ENCODE peak calls at places on chromosomes 3 and 15, in seven cellular contexts. One of them, this sample, is unnamed.

GRCh38 chr3:12515631-12516030 is 29.7 kb downstream of the MKRN2OS start:
- DNase-seq in gastrocnemius medialis: no peak
- DNase-seq in cardiac fibroblast: no peak
- DNase-seq in body of pancreas: no peak
- DNase-seq in mesothelial cell of epicardium: no peak
- DNase-seq in lower leg skin: no peak
- DNase-seq in PC-3: no peak
- DNase-seq in this sample: no peak

GRCh38 chr3:172289583-172289982 is 158.7 kb downstream of the GHSR start:
- DNase-seq in gastrocnemius medialis: peak
- DNase-seq in cardiac fibroblast: no peak
- DNase-seq in body of pancreas: peak
- DNase-seq in mesothelial cell of epicardium: no peak
- DNase-seq in lower leg skin: no peak
- DNase-seq in PC-3: no peak
- DNase-seq in this sample: no peak

GRCh38 chr3:185630182-185630622 is 44.1 kb downstream of the SENP2 start:
- DNase-seq in gastrocnemius medialis: peak
- DNase-seq in cardiac fibroblast: peak
- DNase-seq in body of pancreas: peak
- DNase-seq in mesothelial cell of epicardium: no peak
- DNase-seq in lower leg skin: no peak
- DNase-seq in PC-3: peak
- DNase-seq in this sample: no peak

GRCh38 chr3:155096303-155097008 is 16.3 kb downstream of the MME start:
- DNase-seq in gastrocnemius medialis: no peak
- DNase-seq in cardiac fibroblast: no peak
- DNase-seq in body of pancreas: no peak
- DNase-seq in mesothelial cell of epicardium: no peak
- DNase-seq in lower leg skin: no peak
- DNase-seq in PC-3: no peak
- DNase-seq in this sample: no peak

GRCh38 chr3:2099028-2099671 is 484 bp downstream of the CNTN4 start:
- DNase-seq in gastrocnemius medialis: no peak
- DNase-seq in cardiac fibroblast: no peak
- DNase-seq in body of pancreas: peak
- DNase-seq in mesothelial cell of epicardium: no peak
- DNase-seq in lower leg skin: no peak
- DNase-seq in PC-3: no peak
- DNase-seq in this sample: no peak

GRCh38 chr3:81769271-81769670 is 7.8 kb upstream of the GBE1 start:
- DNase-seq in gastrocnemius medialis: no peak
- DNase-seq in cardiac fibroblast: no peak
- DNase-seq in body of pancreas: no peak
- DNase-seq in mesothelial cell of epicardium: no peak
- DNase-seq in lower leg skin: no peak
- DNase-seq in PC-3: no peak
- DNase-seq in this sample: no peak

GRCh38 chr15:39624806-39625205 is 43.9 kb downstream of the THBS1 start:
- DNase-seq in gastrocnemius medialis: peak
- DNase-seq in cardiac fibroblast: peak
- DNase-seq in body of pancreas: peak
- DNase-seq in mesothelial cell of epicardium: no peak
- DNase-seq in lower leg skin: peak
- DNase-seq in PC-3: peak
- DNase-seq in this sample: peak

GRCh38 chr3:164155386-164155785 is 922.9 kb downstream of the SI start:
- DNase-seq in gastrocnemius medialis: no peak
- DNase-seq in cardiac fibroblast: no peak
- DNase-seq in body of pancreas: no peak
- DNase-seq in mesothelial cell of epicardium: no peak
- DNase-seq in lower leg skin: no peak
- DNase-seq in PC-3: peak
- DNase-seq in this sample: no peak

GRCh38 chr3:196246612-196247308 is 30.4 kb downstream of the SLC51A start:
- DNase-seq in gastrocnemius medialis: no peak
- DNase-seq in cardiac fibroblast: no peak
- DNase-seq in body of pancreas: no peak
- DNase-seq in mesothelial cell of epicardium: no peak
- DNase-seq in lower leg skin: no peak
- DNase-seq in PC-3: peak
- DNase-seq in this sample: no peak

DNA sequence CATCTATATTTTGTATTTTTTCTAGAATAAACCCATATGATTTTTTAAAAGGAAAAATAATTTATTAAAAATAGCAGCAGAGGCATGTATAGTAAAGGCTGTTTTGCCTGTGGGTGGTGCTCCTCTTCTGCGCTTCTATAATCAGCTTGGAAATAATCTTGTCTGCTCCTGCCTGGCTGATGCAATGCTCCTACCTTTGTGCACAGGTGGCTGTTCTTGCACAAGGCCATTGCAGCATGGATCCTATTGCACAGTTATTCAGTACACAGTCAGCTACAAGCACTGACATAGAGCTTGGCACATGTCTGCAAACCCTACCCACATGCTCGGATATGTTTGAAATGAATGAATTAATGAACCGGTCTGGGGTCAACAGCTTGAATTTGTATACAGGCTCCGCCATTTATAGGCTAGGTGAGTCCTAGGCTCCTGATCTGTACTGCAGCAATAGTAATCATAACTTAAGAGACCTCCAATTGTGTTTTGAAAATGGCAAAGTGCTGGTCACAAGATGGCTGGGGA is 652 bp upstream of the RTP1 start:
- DNase-seq in gastrocnemius medialis: no peak
- DNase-seq in cardiac fibroblast: no peak
- DNase-seq in body of pancreas: no peak
- DNase-seq in mesothelial cell of epicardium: no peak
- DNase-seq in lower leg skin: no peak
- DNase-seq in PC-3: no peak
- DNase-seq in this sample: no peak
- TF ChIP-seq CTCF in gastrocnemius medialis: no peak
- TF ChIP-seq CTCF in cardiac fibroblast: no peak
- TF ChIP-seq CTCF in body of pancreas: no peak
- TF ChIP-seq CTCF in mesothelial cell of epicardium: no peak
- TF ChIP-seq CTCF in lower leg skin: no peak
- TF ChIP-seq CTCF in PC-3: no peak
- TF ChIP-seq CTCF in this sample: no peak

GRCh38 chr3:96852849-96853248 is 38.5 kb downstream of the EPHA6 start:
- DNase-seq in gastrocnemius medialis: no peak
- DNase-seq in cardiac fibroblast: no peak
- DNase-seq in body of pancreas: no peak
- DNase-seq in mesothelial cell of epicardium: no peak
- DNase-seq in lower leg skin: no peak
- DNase-seq in PC-3: no peak
- DNase-seq in this sample: no peak
- TF ChIP-seq CTCF in gastrocnemius medialis: no peak
- TF ChIP-seq CTCF in cardiac fibroblast: no peak
- TF ChIP-seq CTCF in body of pancreas: no peak
- TF ChIP-seq CTCF in mesothelial cell of epicardium: no peak
- TF ChIP-seq CTCF in lower leg skin: no peak
- TF ChIP-seq CTCF in PC-3: no peak
- TF ChIP-seq CTCF in this sample: no peak

GRCh38 chr3:147397911-147398809 is 8.2 kb downstream of the ZIC4 start:
- DNase-seq in gastrocnemius medialis: no peak
- DNase-seq in cardiac fibroblast: no peak
- DNase-seq in body of pancreas: no peak
- DNase-seq in mesothelial cell of epicardium: no peak
- DNase-seq in lower leg skin: no peak
- DNase-seq in PC-3: no peak
- DNase-seq in this sample: no peak
- TF ChIP-seq CTCF in gastrocnemius medialis: no peak
- TF ChIP-seq CTCF in cardiac fibroblast: no peak
- TF ChIP-seq CTCF in body of pancreas: no peak
- TF ChIP-seq CTCF in mesothelial cell of epicardium: no peak
- TF ChIP-seq CTCF in lower leg skin: no peak
- TF ChIP-seq CTCF in PC-3: no peak
- TF ChIP-seq CTCF in this sample: no peak

GRCh38 chr3:112656045-112656444 is 15.1 kb upstream of the CCDC80 start:
- DNase-seq in gastrocnemius medialis: no peak
- DNase-seq in cardiac fibroblast: no peak
- DNase-seq in body of pancreas: no peak
- DNase-seq in mesothelial cell of epicardium: no peak
- DNase-seq in lower leg skin: no peak
- DNase-seq in PC-3: peak
- DNase-seq in this sample: no peak

GRCh38 chr3:112654492-112654891 is 13.5 kb upstream of the CCDC80 start:
- DNase-seq in gastrocnemius medialis: no peak
- DNase-seq in cardiac fibroblast: no peak
- DNase-seq in body of pancreas: no peak
- DNase-seq in mesothelial cell of epicardium: no peak
- DNase-seq in lower leg skin: no peak
- DNase-seq in PC-3: peak
- DNase-seq in this sample: no peak

GRCh38 chr3:112653209-112653871 is 12.4 kb upstream of the CCDC80 start:
- DNase-seq in gastrocnemius medialis: no peak
- DNase-seq in cardiac fibroblast: peak
- DNase-seq in body of pancreas: no peak
- DNase-seq in mesothelial cell of epicardium: no peak
- DNase-seq in lower leg skin: no peak
- DNase-seq in PC-3: peak
- DNase-seq in this sample: no peak

GRCh38 chr3:112653881-112654300 is 12.9 kb upstream of the CCDC80 start:
- DNase-seq in gastrocnemius medialis: no peak
- DNase-seq in cardiac fibroblast: peak
- DNase-seq in body of pancreas: peak
- DNase-seq in mesothelial cell of epicardium: no peak
- DNase-seq in lower leg skin: no peak
- DNase-seq in PC-3: peak
- DNase-seq in this sample: no peak

GRCh38 chr3:112654979-112655378 is 14.0 kb upstream of the CCDC80 start:
- DNase-seq in gastrocnemius medialis: no peak
- DNase-seq in cardiac fibroblast: no peak
- DNase-seq in body of pancreas: no peak
- DNase-seq in mesothelial cell of epicardium: no peak
- DNase-seq in lower leg skin: no peak
- DNase-seq in PC-3: no peak
- DNase-seq in this sample: no peak
- TF ChIP-seq CTCF in gastrocnemius medialis: no peak
- TF ChIP-seq CTCF in cardiac fibroblast: peak
- TF ChIP-seq CTCF in body of pancreas: no peak
- TF ChIP-seq CTCF in mesothelial cell of epicardium: no peak
- TF ChIP-seq CTCF in lower leg skin: no peak
- TF ChIP-seq CTCF in PC-3: peak
- TF ChIP-seq CTCF in this sample: no peak

This sample was measured in Calu3.